ENCODE peak calls at places on chromosome 9, in six cellular contexts. H, Y, J, P, Z and B are unnamed samples. For H3K4me1, the result is how much of the 10 kb centered on the place peaks cover.

GRCh38 chr9:127905788-127906191 is 6.4 kb upstream of the ST6GALNAC6 start:
- DNase-seq in J (no peak), P (no peak), Z (no peak), H (no peak), Y (no peak), B (no peak)

GRCh38 chr9:89477811-89478583 is 19.9 kb downstream of the SEMA4D start:
- DNase-seq in P (peak), Z (peak), Y (no peak), J (no peak), H (no peak), B (peak)

GRCh38 chr9:95433096-95433852 is 83.5 kb downstream of the PTCH1 start:
- DNase-seq in J (no peak), P (no peak), Y (no peak), H (no peak), Z (no peak), B (no peak)

GRCh38 chr9:95103385-95104087 is 214.0 kb downstream of the FANCC start:
- DNase-seq in Z (no peak), Y (no peak), J (peak), H (peak), P (no peak), B (no peak)

GRCh38 chr9:102499468-102499867 is 495.7 kb upstream of the CYLC2 start:
- DNase-seq in P (no peak), Y (no peak), J (peak), H (no peak), Z (no peak), B (no peak)

GRCh38 chr9:22514866-22515265 is 68.2 kb downstream of the DMRTA1 start:
- DNase-seq in Y (no peak), H (no peak), J (no peak), Z (no peak), P (no peak), B (no peak)

GRCh38 chr9:111232997-111233790 is 96.8 kb downstream of the OR2K2 start:
- DNase-seq in Z (no peak), Y (no peak), P (no peak), J (no peak), H (peak), B (no peak)

GRCh38 chr9:137679695-137680305 is 61.0 kb downstream of the EHMT1 start:
- DNase-seq in J (no peak), Y (no peak), Z (no peak), P (peak), H (no peak), B (no peak)

GRCh38 chr9:68530618-68531017 is 10.1 kb downstream of the TMEM252 start:
- DNase-seq in H (peak), P (no peak), J (peak), Y (no peak), Z (no peak), B (no peak)

GRCh38 chr9:105026451-105026850 is 98.5 kb upstream of the ABCA1 start:
- DNase-seq in J (no peak), H (no peak), Z (no peak), P (no peak), Y (no peak), B (no peak)

GRCh38 chr9:79817469-79818004 is 245.8 kb downstream of the TLE4 start:
- DNase-seq in Z (no peak), Y (no peak), P (no peak), H (peak), J (no peak), B (no peak)

GRCh38 chr9:127541865-127542264 is 70.2 kb upstream of the STXBP1 start:
- DNase-seq in Z (no peak), H (no peak), Y (no peak), P (no peak), J (no peak), B (no peak)

GRCh38 chr9:136688274-136689107 is 1.2 kb upstream of the AGPAT2 start:
- DNase-seq in Z (no peak), Y (no peak), H (no peak), J (no peak), P (no peak), B (no peak)

GRCh38 chr9:128343855-128344254 is 3.5 kb downstream of the SLC27A4 start:
- DNase-seq in Y (no peak), Z (no peak), P (no peak), J (no peak), H (no peak), B (no peak)

GRCh38 chr9:15103321-15103720 is 193.1 kb upstream of the FREM1 start:
- DNase-seq in P (no peak), H (no peak), J (no peak), Y (no peak), Z (no peak), B (no peak)

GRCh38 chr9:133955821-133956411 is 36.2 kb downstream of the VAV2 start:
- DNase-seq in Y (no peak), H (peak), Z (no peak), P (peak), J (no peak), B (no peak)

GRCh38 chr9:137227057-137227852 is at the start of gene RNF224:
- DNase-seq in Z (no peak), Y (peak), H (peak), J (peak), P (peak), B (peak)

GRCh38 chr9:125904155-125904841 is 157.1 kb downstream of the PBX3 start:
- DNase-seq in P (peak), Y (no peak), J (no peak), H (no peak), Z (no peak), B (peak)

GRCh38 chr9:71001780-71002386 is 119.5 kb downstream of the TRPM3 start:
- DNase-seq in H (peak), P (peak), J (peak), Y (no peak), Z (no peak), B (peak)

GRCh38 chr9:2169035-2169434 is 153.9 kb downstream of the SMARCA2 start:
- DNase-seq in Z (no peak), Y (no peak), P (no peak), H (no peak), J (no peak), B (no peak)

GRCh38 chr9:114002271-114002985 is 75.7 kb downstream of the AMBP start:
- DNase-seq in P (no peak), Y (peak), H (no peak), J (no peak), Z (peak), B (no peak)

GRCh38 chr9:87119328-87119881 is 172.1 kb upstream of the GAS1 start:
- DNase-seq in Y (peak), H (no peak), Z (no peak), J (no peak), P (peak), B (peak)

GRCh38 chr9:135073741-135074305 is 13.6 kb upstream of the OLFM1 start:
- DNase-seq in Z (peak), H (no peak), P (no peak), Y (peak), J (no peak), B (no peak)

GRCh38 chr9:69295872-69296562 is 29.0 kb upstream of the ENTREP1 start:
- DNase-seq in P (no peak), J (no peak), Z (no peak), H (no peak), Y (no peak), B (no peak)

GRCh38 chr9:15142903-15143534 is 164.0 kb downstream of the TTC39B start:
- DNase-seq in P (peak), J (peak), Z (no peak), Y (no peak), H (peak), B (no peak)

GRCh38 chr9:2907401-2907800 is 63.5 kb upstream of the PUM3 start:
- DNase-seq in J (no peak), Y (no peak), H (no peak), Z (no peak), P (no peak), B (no peak)

GRCh38 chr9:124098141-124098905 is 86.8 kb downstream of the LHX2 start:
- DNase-seq in P (no peak), Z (no peak), Y (no peak), J (no peak), H (no peak), B (no peak)

GRCh38 chr9:70007831-70008230 is 35.8 kb upstream of the MAMDC2 start:
- DNase-seq in Z (no peak), P (no peak), J (no peak), Y (no peak), H (no peak), B (no peak)

GRCh38 chr9:107397076-107398049 is 92.2 kb downstream of the KLF4 start:
- DNase-seq in Y (no peak), Z (no peak), J (no peak), P (no peak), H (no peak), B (peak)

GRCh38 chr9:137067860-137068538 is 2.4 kb downstream of the SAPCD2 start:
- DNase-seq in P (peak), Z (no peak), Y (peak), H (peak), J (peak), B (peak)

GRCh38 chr9:89888233-89888632 is 283.4 kb downstream of the GADD45G start:
- DNase-seq in P (no peak), H (no peak), Y (no peak), J (no peak), Z (peak), B (no peak)

DNA sequence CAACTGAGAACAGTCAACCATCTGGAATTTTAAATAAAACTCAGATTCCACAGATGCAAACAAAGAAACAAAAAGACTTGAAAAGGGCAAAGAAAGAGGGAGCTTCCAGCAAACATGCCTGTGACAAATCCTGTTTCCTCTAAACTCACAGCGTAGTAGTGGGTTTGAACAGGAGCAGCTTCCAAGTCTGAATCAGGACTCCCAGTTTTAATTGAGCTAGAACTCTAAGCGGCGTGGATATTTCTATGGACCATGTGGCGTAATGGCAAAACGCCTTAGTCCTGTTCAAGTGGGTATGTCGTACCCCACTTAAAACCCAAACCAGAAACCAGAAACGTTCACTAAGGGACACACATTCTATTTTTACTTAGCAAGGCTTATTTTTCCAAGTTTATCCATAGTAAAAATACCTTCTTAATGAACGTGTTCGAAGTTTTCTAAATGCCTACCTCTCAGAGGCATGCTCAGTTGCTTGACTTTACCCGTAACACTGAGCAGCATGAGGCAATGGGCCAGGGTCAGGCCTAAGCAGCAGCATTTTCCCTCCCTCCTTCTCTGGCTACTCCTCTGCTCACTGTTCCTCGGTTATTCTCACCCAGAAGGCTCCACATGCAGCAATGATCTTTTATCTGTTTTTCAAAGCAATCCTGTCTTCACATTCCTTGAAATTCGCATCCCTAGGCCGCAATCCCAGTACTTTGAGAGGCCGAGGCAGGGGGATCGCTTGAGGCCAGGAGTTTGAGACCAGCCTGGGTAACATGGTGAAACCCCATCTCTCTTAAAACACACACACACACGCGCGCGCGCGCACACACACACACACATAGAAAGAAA is 77.9 kb downstream of the FNBP1 start:
- DNase-seq in Z (no peak), P (peak), J (no peak), H (peak), Y (no peak), B (no peak)
- H3K4me1 ChIP-seq in Z (under half), P (under half), J (under half), H (under half), Y (under half), B (under half)

GRCh38 chr9:121489344-121489743 is 10.3 kb downstream of the GGTA1 start:
- DNase-seq in Z (no peak), J (no peak), P (no peak), H (no peak), Y (no peak), B (no peak)

GRCh38 chr9:121484659-121485446 is 14.8 kb downstream of the GGTA1 start:
- DNase-seq in P (no peak), Z (no peak), H (no peak), J (no peak), Y (no peak), B (no peak)

GRCh38 chr9:121483049-121483448 is 16.6 kb downstream of the GGTA1 start:
- DNase-seq in Y (no peak), Z (no peak), P (no peak), H (no peak), J (peak), B (no peak)

GRCh38 chr9:121483473-121484031 is 16.1 kb downstream of the GGTA1 start:
- DNase-seq in Y (no peak), P (no peak), Z (no peak), J (no peak), H (no peak), B (no peak)

GRCh38 chr9:121485618-121486531 is 13.8 kb downstream of the GGTA1 start:
- DNase-seq in Y (no peak), H (no peak), J (no peak), P (no peak), Z (no peak), B (no peak)
- TF ChIP-seq POLR2AphosphoS5 in Y (no peak), H (no peak), J (no peak), P (no peak), Z (no peak), B (no peak)

DNA sequence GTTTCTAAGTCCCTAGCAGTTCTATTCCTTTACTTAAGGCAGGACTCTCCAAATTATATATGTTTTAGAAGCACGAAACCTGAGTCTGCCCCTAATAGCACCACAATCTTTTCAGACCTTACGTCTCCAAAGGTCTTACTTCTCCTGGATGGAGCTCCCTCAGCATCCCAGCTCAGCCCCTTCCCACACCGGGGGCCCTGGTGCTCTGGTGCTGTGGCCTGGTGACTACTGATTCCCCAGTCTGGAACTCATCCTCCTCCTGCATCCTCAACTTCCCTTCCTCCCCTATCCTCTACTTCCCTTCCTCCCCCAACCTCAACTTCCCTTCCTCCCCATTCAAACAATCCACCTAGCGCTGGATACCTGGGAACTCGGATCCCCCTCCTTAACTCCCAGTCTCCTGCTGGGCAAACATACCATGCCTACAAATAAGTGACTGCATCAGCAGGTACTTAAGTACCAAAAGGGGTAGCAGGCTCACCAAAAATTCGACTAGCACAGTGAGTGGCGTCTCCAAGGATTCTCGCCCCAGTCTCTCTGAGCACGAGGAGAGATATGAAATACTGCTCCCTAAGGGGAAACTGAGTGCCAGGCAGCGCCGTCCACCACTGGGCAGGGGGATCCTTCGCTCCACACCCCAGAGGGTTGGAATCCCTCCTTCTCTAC is 848 bp downstream of the IGFBPL1 start:
- DNase-seq in P (no peak), H (peak), Z (no peak), Y (no peak), J (no peak), B (no peak)
- TF ChIP-seq CTCF in P (no peak), H (no peak), Z (no peak), Y (no peak), J (no peak), B (no peak)

DNA sequence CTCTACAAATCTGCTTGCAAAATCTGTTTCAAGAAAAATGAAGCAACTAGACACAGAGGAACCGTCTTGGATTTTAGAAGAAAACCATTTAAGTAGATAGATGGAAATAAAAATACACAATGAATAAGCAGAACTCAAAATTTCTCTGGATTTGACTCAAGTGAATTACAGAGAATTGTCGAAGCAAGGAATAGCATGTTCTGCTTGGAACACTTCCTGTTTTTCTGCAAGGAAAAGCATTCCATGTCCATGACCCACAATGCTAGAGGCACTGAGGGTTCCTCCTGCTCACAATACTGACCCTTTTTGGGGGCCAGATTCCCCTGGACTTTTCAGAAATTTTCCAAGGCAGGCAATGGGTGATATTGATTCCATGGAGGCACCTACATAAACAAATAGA is 29.8 kb downstream of the PRUNE2 start:
- DNase-seq in Z (no peak), P (no peak), Y (no peak), J (no peak), H (no peak), B (no peak)
- H3K4me1 ChIP-seq in Z (under half), P (under half), Y (under half), J (under half), H (under half), B (under half)

GRCh38 chr9:37034320-37034937 is 361 bp upstream of the PAX5 start:
- DNase-seq in P (no peak), J (no peak), Z (no peak), H (peak), Y (no peak), B (peak)
- TF ChIP-seq POLR2AphosphoS5 in P (no peak), J (no peak), Z (no peak), H (no peak), Y (no peak), B (peak)